ENCODE peak calls at places on chromosomes 2 and 18, in seven cellular contexts. One of them, this sample, is unnamed.

GRCh38 chr2:239438368-239438767 is 37.5 kb upstream of the HDAC4 start:
- DNase-seq in fibroblast of lung: no peak
- DNase-seq in BE2C: no peak
- DNase-seq in colonic mucosa: no peak
- DNase-seq in PC-9: no peak
- DNase-seq in neural progenitor cell: no peak
- DNase-seq in tibial artery: no peak
- DNase-seq in this sample: no peak

GRCh38 chr2:223034241-223034933 is 17.6 kb upstream of the KCNE4 start:
- DNase-seq in PC-9: no peak
- DNase-seq in neural progenitor cell: no peak
- DNase-seq in colonic mucosa: no peak
- DNase-seq in fibroblast of lung: no peak
- DNase-seq in BE2C: no peak
- DNase-seq in tibial artery: no peak
- DNase-seq in this sample: no peak

GRCh38 chr2:128560718-128561117 is 242.1 kb upstream of the HS6ST1 start:
- DNase-seq in tibial artery: no peak
- DNase-seq in BE2C: no peak
- DNase-seq in neural progenitor cell: no peak
- DNase-seq in fibroblast of lung: no peak
- DNase-seq in PC-9: no peak
- DNase-seq in colonic mucosa: no peak
- DNase-seq in this sample: no peak

GRCh38 chr2:144131042-144131441 is 388.9 kb downstream of the ZEB2 start:
- DNase-seq in colonic mucosa: no peak
- DNase-seq in tibial artery: no peak
- DNase-seq in fibroblast of lung: peak; percentile 72
- DNase-seq in neural progenitor cell: no peak
- DNase-seq in PC-9: no peak
- DNase-seq in BE2C: no peak
- DNase-seq in this sample: no peak

GRCh38 chr2:62196278-62196901 is 475 bp downstream of the B3GNT2 start:
- DNase-seq in colonic mucosa: peak; percentile 59
- DNase-seq in neural progenitor cell: no peak
- DNase-seq in fibroblast of lung: no peak
- DNase-seq in tibial artery: peak; percentile 36
- DNase-seq in BE2C: no peak
- DNase-seq in PC-9: no peak
- DNase-seq in this sample: peak; percentile 47

GRCh38 chr2:203469554-203469953 is 65.5 kb downstream of the RAPH1 start:
- DNase-seq in tibial artery: no peak
- DNase-seq in colonic mucosa: no peak
- DNase-seq in BE2C: no peak
- DNase-seq in neural progenitor cell: no peak
- DNase-seq in fibroblast of lung: no peak
- DNase-seq in PC-9: no peak
- DNase-seq in this sample: peak; percentile 49

GRCh38 chr2:8448822-8449577 is 232.9 kb upstream of the ID2 start:
- DNase-seq in fibroblast of lung: no peak
- DNase-seq in neural progenitor cell: no peak
- DNase-seq in tibial artery: no peak
- DNase-seq in PC-9: no peak
- DNase-seq in colonic mucosa: no peak
- DNase-seq in BE2C: peak; percentile 30
- DNase-seq in this sample: no peak

GRCh38 chr2:45888641-45889040 is 237.2 kb downstream of the PRKCE start:
- DNase-seq in neural progenitor cell: no peak
- DNase-seq in tibial artery: no peak
- DNase-seq in PC-9: no peak
- DNase-seq in BE2C: no peak
- DNase-seq in fibroblast of lung: no peak
- DNase-seq in colonic mucosa: no peak
- DNase-seq in this sample: peak; percentile 49

GRCh38 chr2:25000503-25001328 is 29.0 kb upstream of the DNAJC27 start:
- DNase-seq in PC-9: no peak
- DNase-seq in tibial artery: no peak
- DNase-seq in BE2C: peak; percentile 27
- DNase-seq in fibroblast of lung: no peak
- DNase-seq in colonic mucosa: no peak
- DNase-seq in neural progenitor cell: no peak
- DNase-seq in this sample: no peak

GRCh38 chr2:9250498-9251153 is 44.0 kb downstream of the ASAP2 start:
- DNase-seq in BE2C: no peak
- DNase-seq in neural progenitor cell: no peak
- DNase-seq in colonic mucosa: peak; percentile 59
- DNase-seq in tibial artery: no peak
- DNase-seq in PC-9: peak; percentile 33
- DNase-seq in fibroblast of lung: no peak
- DNase-seq in this sample: peak; percentile 80

GRCh38 chr18:49285627-49286026 is 174.8 kb downstream of the DYM start:
- DNase-seq in neural progenitor cell: no peak
- DNase-seq in PC-9: no peak
- DNase-seq in BE2C: no peak
- DNase-seq in fibroblast of lung: no peak
- DNase-seq in colonic mucosa: no peak
- DNase-seq in tibial artery: no peak
- DNase-seq in this sample: no peak

GRCh38 chr2:95029898-95030341 is 4.4 kb downstream of the MAL start:
- DNase-seq in BE2C: no peak
- DNase-seq in colonic mucosa: no peak
- DNase-seq in fibroblast of lung: no peak
- DNase-seq in neural progenitor cell: no peak
- DNase-seq in PC-9: peak; percentile 90
- DNase-seq in tibial artery: no peak
- DNase-seq in this sample: no peak

GRCh38 chr2:174546519-174547506 is 50.8 kb downstream of the WIPF1 start:
- DNase-seq in tibial artery: no peak
- DNase-seq in colonic mucosa: no peak
- DNase-seq in PC-9: peak; percentile 79
- DNase-seq in BE2C: peak; percentile 49
- DNase-seq in neural progenitor cell: peak; percentile 65
- DNase-seq in fibroblast of lung: peak; percentile 43
- DNase-seq in this sample: peak; percentile 28

GRCh38 chr2:164917296-164917903 is 37.9 kb downstream of the SLC38A11 start:
- DNase-seq in BE2C: peak; percentile 22
- DNase-seq in PC-9: peak; percentile 26
- DNase-seq in tibial artery: peak; percentile 21
- DNase-seq in colonic mucosa: peak; percentile 40
- DNase-seq in fibroblast of lung: peak; percentile 35
- DNase-seq in neural progenitor cell: peak; percentile 59
- DNase-seq in this sample: peak; percentile 60

GRCh38 chr2:54668711-54669110 is 54.8 kb upstream of the EML6 start:
- DNase-seq in neural progenitor cell: no peak
- DNase-seq in fibroblast of lung: no peak
- DNase-seq in colonic mucosa: no peak
- DNase-seq in PC-9: no peak
- DNase-seq in BE2C: no peak
- DNase-seq in tibial artery: no peak
- DNase-seq in this sample: no peak

GRCh38 chr2:60794271-60794863 is 38.3 kb downstream of the PAPOLG start:
- DNase-seq in neural progenitor cell: no peak
- DNase-seq in PC-9: no peak
- DNase-seq in BE2C: no peak
- DNase-seq in colonic mucosa: no peak
- DNase-seq in fibroblast of lung: peak; percentile 46
- DNase-seq in tibial artery: no peak
- DNase-seq in this sample: peak; percentile 15

GRCh38 chr18:5068856-5069255 is 128.2 kb downstream of the AKAIN1 start:
- DNase-seq in tibial artery: no peak
- DNase-seq in BE2C: no peak
- DNase-seq in colonic mucosa: no peak
- DNase-seq in fibroblast of lung: no peak
- DNase-seq in neural progenitor cell: no peak
- DNase-seq in PC-9: no peak
- DNase-seq in this sample: no peak

GRCh38 chr2:175631247-175631628 is 370.8 kb downstream of the LNPK start:
- DNase-seq in tibial artery: no peak
- DNase-seq in BE2C: no peak
- DNase-seq in PC-9: no peak
- DNase-seq in fibroblast of lung: no peak
- DNase-seq in neural progenitor cell: no peak
- DNase-seq in colonic mucosa: no peak
- DNase-seq in this sample: peak; percentile 4

GRCh38 chr2:11234309-11234708 is 79.0 kb downstream of the SLC66A3 start:
- DNase-seq in colonic mucosa: no peak
- DNase-seq in fibroblast of lung: peak; percentile 53
- DNase-seq in tibial artery: no peak
- DNase-seq in BE2C: no peak
- DNase-seq in PC-9: no peak
- DNase-seq in neural progenitor cell: no peak
- DNase-seq in this sample: peak; percentile 44

GRCh38 chr2:30959653-30960052 is 152.4 kb upstream of the CAPN13 start:
- DNase-seq in fibroblast of lung: no peak
- DNase-seq in tibial artery: no peak
- DNase-seq in BE2C: no peak
- DNase-seq in neural progenitor cell: no peak
- DNase-seq in PC-9: no peak
- DNase-seq in colonic mucosa: no peak
- DNase-seq in this sample: no peak
- H3K36me3 ChIP-seq in fibroblast of lung: no peaks in the 10 kb centered on the region
- H3K36me3 ChIP-seq in tibial artery: no peaks in the 10 kb centered on the region
- H3K36me3 ChIP-seq in BE2C: peaks cover 5% of the 10 kb centered on the region
- H3K36me3 ChIP-seq in neural progenitor cell: no peaks in the 10 kb centered on the region
- H3K36me3 ChIP-seq in PC-9: no peaks in the 10 kb centered on the region
- H3K36me3 ChIP-seq in colonic mucosa: no peaks in the 10 kb centered on the region
- H3K36me3 ChIP-seq in this sample: no peaks in the 10 kb centered on the region

GRCh38 chr2:184695-185094 is 79.1 kb downstream of the SH3YL1 start:
- DNase-seq in PC-9: no peak
- DNase-seq in tibial artery: no peak
- DNase-seq in neural progenitor cell: no peak
- DNase-seq in fibroblast of lung: no peak
- DNase-seq in colonic mucosa: no peak
- DNase-seq in BE2C: no peak
- DNase-seq in this sample: no peak

GRCh38 chr2:187825-188224 is 76.0 kb downstream of the SH3YL1 start:
- DNase-seq in BE2C: no peak
- DNase-seq in colonic mucosa: no peak
- DNase-seq in neural progenitor cell: no peak
- DNase-seq in fibroblast of lung: no peak
- DNase-seq in tibial artery: no peak
- DNase-seq in PC-9: no peak
- DNase-seq in this sample: no peak

GRCh38 chr2:180311-180710 is 83.5 kb downstream of the SH3YL1 start:
- DNase-seq in PC-9: no peak
- DNase-seq in fibroblast of lung: no peak
- DNase-seq in tibial artery: no peak
- DNase-seq in BE2C: no peak
- DNase-seq in colonic mucosa: no peak
- DNase-seq in neural progenitor cell: no peak
- DNase-seq in this sample: no peak

GRCh38 chr2:182509-183122 is 81.2 kb downstream of the SH3YL1 start:
- DNase-seq in PC-9: no peak
- DNase-seq in BE2C: no peak
- DNase-seq in fibroblast of lung: no peak
- DNase-seq in neural progenitor cell: peak; percentile 43
- DNase-seq in tibial artery: no peak
- DNase-seq in colonic mucosa: no peak
- DNase-seq in this sample: no peak

DNA sequence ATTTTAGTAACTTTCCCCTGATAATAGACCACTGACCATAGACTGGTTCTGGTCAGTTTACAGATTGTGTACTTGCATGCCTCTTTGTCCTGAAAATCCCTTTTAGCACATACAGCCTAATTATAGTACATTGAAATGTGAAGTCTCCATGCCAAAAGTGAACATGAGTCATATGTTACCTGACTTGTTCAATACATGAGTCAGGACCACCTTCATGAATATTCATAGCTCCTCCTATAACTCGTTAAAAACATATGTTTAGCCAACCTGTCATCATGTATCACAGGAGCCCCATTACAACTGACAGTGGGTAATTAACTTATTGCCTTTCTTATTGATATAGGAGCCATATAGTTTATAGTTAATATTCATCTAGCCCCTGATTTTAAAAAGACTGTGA is 78.6 kb downstream of the SH3YL1 start:
- DNase-seq in BE2C: no peak
- DNase-seq in neural progenitor cell: no peak
- DNase-seq in PC-9: no peak
- DNase-seq in fibroblast of lung: no peak
- DNase-seq in colonic mucosa: no peak
- DNase-seq in tibial artery: no peak
- DNase-seq in this sample: no peak
- H3K9me3 ChIP-seq in BE2C: no peaks in the 10 kb centered on the region
- H3K9me3 ChIP-seq in neural progenitor cell: peaks cover 23% of the 10 kb centered on the region
- H3K9me3 ChIP-seq in PC-9: peaks cover 19% of the 10 kb centered on the region
- H3K9me3 ChIP-seq in fibroblast of lung: no peaks in the 10 kb centered on the region
- H3K9me3 ChIP-seq in colonic mucosa: no peaks in the 10 kb centered on the region
- H3K9me3 ChIP-seq in tibial artery: no peaks in the 10 kb centered on the region
- H3K9me3 ChIP-seq in this sample: peaks cover 2% of the 10 kb centered on the region

DNA sequence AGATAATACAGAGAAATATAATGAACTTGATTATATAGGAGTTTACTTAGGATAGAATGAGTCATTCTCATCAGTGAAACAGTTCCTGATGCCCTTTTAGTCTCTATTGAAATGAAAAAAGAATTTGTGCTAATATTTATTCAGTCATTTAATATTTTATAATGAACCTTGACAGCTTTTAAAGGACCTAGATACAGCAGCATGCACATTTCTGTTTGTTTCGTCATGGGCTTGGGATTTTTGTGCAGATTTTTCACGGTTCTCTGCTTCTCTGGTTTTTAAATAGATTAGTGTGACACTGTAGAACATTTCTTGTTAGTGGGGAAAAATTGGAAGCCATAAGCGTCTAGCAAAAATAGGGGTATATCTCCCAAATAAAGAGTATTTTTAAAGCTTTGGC is 60.7 kb downstream of the NABP1 start:
- DNase-seq in fibroblast of lung: no peak
- DNase-seq in colonic mucosa: no peak
- DNase-seq in tibial artery: no peak
- DNase-seq in PC-9: no peak
- DNase-seq in neural progenitor cell: no peak
- DNase-seq in BE2C: no peak
- DNase-seq in this sample: no peak
- H3K4me3 ChIP-seq in fibroblast of lung: no peak overlapping the region
- H3K4me3 ChIP-seq in colonic mucosa: no peak overlapping the region
- H3K4me3 ChIP-seq in tibial artery: no peak overlapping the region
- H3K4me3 ChIP-seq in PC-9: no peak overlapping the region
- H3K4me3 ChIP-seq in neural progenitor cell: no peak overlapping the region
- H3K4me3 ChIP-seq in BE2C: no peak overlapping the region
- H3K4me3 ChIP-seq in this sample: no peak overlapping the region

DNA sequence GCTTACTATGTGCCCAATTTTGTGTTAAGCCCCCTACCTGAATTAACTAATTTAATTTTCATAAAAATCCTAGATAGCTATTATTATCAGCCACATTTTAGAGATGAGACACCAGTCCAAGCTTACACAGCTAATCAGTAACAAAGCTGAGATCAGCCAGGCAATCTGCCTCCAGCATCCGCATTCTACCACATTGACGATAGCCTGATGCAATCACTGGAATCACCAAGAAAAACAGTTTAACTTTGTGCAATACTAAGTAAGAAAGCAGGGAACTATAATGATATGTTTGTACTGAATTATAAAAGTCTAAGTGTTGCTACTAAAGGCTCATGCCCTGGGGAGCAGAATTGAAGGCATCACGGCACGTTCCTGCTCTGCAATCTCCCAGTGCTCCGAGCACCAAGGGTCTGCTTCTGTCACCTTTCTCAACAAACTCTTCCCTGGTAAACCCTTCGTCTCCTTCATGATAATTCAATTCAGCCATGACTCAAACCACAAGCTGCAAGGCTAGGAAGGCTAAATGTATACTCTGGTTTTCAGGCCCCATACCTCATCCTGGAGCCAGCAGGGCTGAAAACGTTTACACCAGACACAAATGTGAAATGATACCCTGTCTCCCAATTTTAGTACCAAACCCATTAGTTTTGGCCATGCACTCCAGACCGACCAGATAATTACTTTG is 19.4 kb downstream of the KANSL3 start:
- DNase-seq in PC-9: no peak
- DNase-seq in BE2C: no peak
- DNase-seq in neural progenitor cell: no peak
- DNase-seq in fibroblast of lung: peak; percentile 82
- DNase-seq in colonic mucosa: no peak
- DNase-seq in tibial artery: peak; percentile 62
- DNase-seq in this sample: no peak
- H3K36me3 ChIP-seq in PC-9: peaks cover 46% of the 10 kb centered on the region
- H3K36me3 ChIP-seq in BE2C: no peaks in the 10 kb centered on the region
- H3K36me3 ChIP-seq in neural progenitor cell: no peaks in the 10 kb centered on the region
- H3K36me3 ChIP-seq in fibroblast of lung: peaks cover 9% of the 10 kb centered on the region
- H3K36me3 ChIP-seq in colonic mucosa: peaks cover 9% of the 10 kb centered on the region
- H3K36me3 ChIP-seq in tibial artery: peaks cover 26% of the 10 kb centered on the region
- H3K36me3 ChIP-seq in this sample: peaks cover 8% of the 10 kb centered on the region